ENCODE peak calls at places on chromosomes 4 and X, in four cellular contexts. One of them, this sample, is unnamed.

GRCh38 chr4:123750044-123750443 is 353.4 kb downstream of the SPRY1 start:
- DNase-seq in endothelial cell: no peak
- DNase-seq in mesothelial cell of epicardium: no peak
- DNase-seq in dorsolateral prefrontal cortex: no peak
- DNase-seq in this sample: no peak

GRCh38 chr4:118032691-118033090 is 1.6 kb upstream of the NDST3 start:
- DNase-seq in endothelial cell: no peak
- DNase-seq in mesothelial cell of epicardium: no peak
- DNase-seq in dorsolateral prefrontal cortex: peak
- DNase-seq in this sample: no peak

GRCh38 chrX:41192880-41193279 is 107.6 kb downstream of the USP9X start:
- DNase-seq in endothelial cell: no peak
- DNase-seq in mesothelial cell of epicardium: no peak
- DNase-seq in dorsolateral prefrontal cortex: no peak
- DNase-seq in this sample: no peak

GRCh38 chrX:5474282-5474681 is 754.4 kb downstream of the NLGN4X start:
- DNase-seq in endothelial cell: no peak
- DNase-seq in mesothelial cell of epicardium: no peak
- DNase-seq in dorsolateral prefrontal cortex: no peak
- DNase-seq in this sample: no peak

GRCh38 chrX:129932137-129932791 is 26.3 kb downstream of the UTP14A start:
- DNase-seq in endothelial cell: peak
- DNase-seq in mesothelial cell of epicardium: peak
- DNase-seq in dorsolateral prefrontal cortex: peak
- DNase-seq in this sample: peak

GRCh38 chr4:36053931-36054330 is 190.4 kb downstream of the ARAP2 start:
- DNase-seq in endothelial cell: no peak
- DNase-seq in mesothelial cell of epicardium: no peak
- DNase-seq in dorsolateral prefrontal cortex: no peak
- DNase-seq in this sample: no peak

GRCh38 chr4:14524236-14524635 is 478.0 kb upstream of the CPEB2 start:
- DNase-seq in endothelial cell: no peak
- DNase-seq in mesothelial cell of epicardium: no peak
- DNase-seq in dorsolateral prefrontal cortex: no peak
- DNase-seq in this sample: no peak

GRCh38 chrX:106897259-106897658 is 5.9 kb downstream of the RIPPLY1 start:
- DNase-seq in endothelial cell: no peak
- DNase-seq in mesothelial cell of epicardium: no peak
- DNase-seq in dorsolateral prefrontal cortex: no peak
- DNase-seq in this sample: peak

GRCh38 chr4:126267689-126268088 is 952.9 kb downstream of the FAT4 start:
- DNase-seq in endothelial cell: no peak
- DNase-seq in mesothelial cell of epicardium: no peak
- DNase-seq in dorsolateral prefrontal cortex: no peak
- DNase-seq in this sample: no peak

GRCh38 chrX:39492495-39493162 is 605.1 kb downstream of the BCOR start:
- DNase-seq in endothelial cell: no peak
- DNase-seq in mesothelial cell of epicardium: no peak
- DNase-seq in dorsolateral prefrontal cortex: peak
- DNase-seq in this sample: no peak

GRCh38 chrX:106999002-106999975 is 723 bp downstream of the MORC4 start:
- DNase-seq in endothelial cell: peak
- DNase-seq in mesothelial cell of epicardium: no peak
- DNase-seq in dorsolateral prefrontal cortex: peak
- DNase-seq in this sample: peak

GRCh38 chr4:37977471-37978452 is 17.6 kb downstream of the PTTG2 start:
- DNase-seq in endothelial cell: peak
- DNase-seq in mesothelial cell of epicardium: no peak
- DNase-seq in dorsolateral prefrontal cortex: peak
- DNase-seq in this sample: peak

GRCh38 chr4:47074836-47075235 is 43.5 kb downstream of the GABRB1 start:
- DNase-seq in endothelial cell: no peak
- DNase-seq in mesothelial cell of epicardium: no peak
- DNase-seq in dorsolateral prefrontal cortex: no peak
- DNase-seq in this sample: no peak

GRCh38 chrX:133323450-133323849 is 91.8 kb downstream of the GPC4 start:
- DNase-seq in endothelial cell: no peak
- DNase-seq in mesothelial cell of epicardium: no peak
- DNase-seq in dorsolateral prefrontal cortex: no peak
- DNase-seq in this sample: no peak

GRCh38 chr4:60746172-60746571 is 454.0 kb upstream of the ADGRL3 start:
- DNase-seq in endothelial cell: no peak
- DNase-seq in mesothelial cell of epicardium: no peak
- DNase-seq in dorsolateral prefrontal cortex: no peak
- DNase-seq in this sample: no peak

GRCh38 chr4:60743654-60744053 is 456.5 kb upstream of the ADGRL3 start:
- DNase-seq in endothelial cell: no peak
- DNase-seq in mesothelial cell of epicardium: no peak
- DNase-seq in dorsolateral prefrontal cortex: no peak
- DNase-seq in this sample: no peak

GRCh38 chr4:60744767-60745166 is 455.4 kb upstream of the ADGRL3 start:
- DNase-seq in endothelial cell: no peak
- DNase-seq in mesothelial cell of epicardium: no peak
- DNase-seq in dorsolateral prefrontal cortex: no peak
- DNase-seq in this sample: peak
- TF ChIP-seq CTCF in endothelial cell: no peak
- TF ChIP-seq CTCF in mesothelial cell of epicardium: no peak
- TF ChIP-seq CTCF in dorsolateral prefrontal cortex: no peak
- TF ChIP-seq CTCF in this sample: peak

GRCh38 chr4:3849140-3849539 is 83.0 kb downstream of the ADRA2C start:
- DNase-seq in endothelial cell: no peak
- DNase-seq in mesothelial cell of epicardium: no peak
- DNase-seq in dorsolateral prefrontal cortex: no peak
- DNase-seq in this sample: no peak

GRCh38 chr4:3847211-3847940 is 81.2 kb downstream of the ADRA2C start:
- DNase-seq in endothelial cell: no peak
- DNase-seq in mesothelial cell of epicardium: no peak
- DNase-seq in dorsolateral prefrontal cortex: no peak
- DNase-seq in this sample: no peak

GRCh38 chr4:3845744-3846429 is 79.7 kb downstream of the ADRA2C start:
- DNase-seq in endothelial cell: no peak
- DNase-seq in mesothelial cell of epicardium: no peak
- DNase-seq in dorsolateral prefrontal cortex: no peak
- DNase-seq in this sample: no peak

GRCh38 chr4:3848323-3848722 is 82.1 kb downstream of the ADRA2C start:
- DNase-seq in endothelial cell: no peak
- DNase-seq in mesothelial cell of epicardium: no peak
- DNase-seq in dorsolateral prefrontal cortex: no peak
- DNase-seq in this sample: no peak

GRCh38 chr4:3845094-3845743 is 79.0 kb downstream of the ADRA2C start:
- DNase-seq in endothelial cell: no peak
- DNase-seq in mesothelial cell of epicardium: no peak
- DNase-seq in dorsolateral prefrontal cortex: no peak
- DNase-seq in this sample: no peak
- TF ChIP-seq CTCF in endothelial cell: no peak
- TF ChIP-seq CTCF in mesothelial cell of epicardium: peak
- TF ChIP-seq CTCF in dorsolateral prefrontal cortex: no peak
- TF ChIP-seq CTCF in this sample: peak

GRCh38 chr4:153645183-153645582 is 38.9 kb upstream of the TLR2 start:
- DNase-seq in endothelial cell: no peak
- DNase-seq in mesothelial cell of epicardium: no peak
- DNase-seq in dorsolateral prefrontal cortex: no peak
- DNase-seq in this sample: no peak
- TF ChIP-seq CTCF in endothelial cell: peak
- TF ChIP-seq CTCF in mesothelial cell of epicardium: no peak
- TF ChIP-seq CTCF in dorsolateral prefrontal cortex: no peak
- TF ChIP-seq CTCF in this sample: peak

DNA sequence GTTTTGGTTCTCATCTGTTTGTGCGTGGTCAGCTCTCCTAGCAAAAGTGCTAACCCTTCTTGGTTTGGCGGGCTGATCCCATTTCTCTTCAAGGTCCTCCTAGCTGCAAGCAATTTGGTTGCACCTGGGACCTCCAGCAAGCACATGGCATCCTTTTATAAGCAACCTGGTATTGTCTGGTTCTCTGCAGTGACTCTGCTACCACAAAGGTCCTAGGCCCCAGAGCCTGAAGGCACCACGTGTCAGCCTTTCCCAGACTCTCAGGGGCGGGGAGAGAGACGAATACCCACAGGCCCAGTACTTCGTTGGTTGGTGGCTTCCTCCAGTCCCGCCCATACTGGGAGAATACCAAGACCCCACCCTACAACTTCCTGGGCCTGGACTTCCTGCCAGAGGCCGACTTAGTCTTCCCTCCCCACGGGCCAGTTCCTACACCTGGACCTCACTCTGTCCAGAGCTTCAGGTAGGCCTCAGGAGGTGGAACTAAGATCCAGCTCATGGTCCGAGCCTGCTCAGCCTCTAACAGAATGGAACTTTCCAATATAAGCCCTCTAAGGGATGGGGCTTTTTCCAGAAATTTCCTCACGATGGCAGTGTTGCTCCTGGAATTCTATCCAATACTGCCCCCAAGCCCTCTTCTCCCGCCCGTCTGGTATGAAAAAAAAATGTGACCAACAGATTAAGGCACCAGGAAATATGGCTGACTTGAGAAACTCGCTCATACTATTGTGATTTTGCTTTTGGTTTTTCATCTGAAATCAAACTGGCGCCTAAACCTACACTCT is 192.5 kb upstream of the STK26 start:
- DNase-seq in endothelial cell: peak
- DNase-seq in mesothelial cell of epicardium: peak
- DNase-seq in dorsolateral prefrontal cortex: peak
- DNase-seq in this sample: peak
- TF ChIP-seq CTCF in endothelial cell: no peak
- TF ChIP-seq CTCF in mesothelial cell of epicardium: peak
- TF ChIP-seq CTCF in dorsolateral prefrontal cortex: peak
- TF ChIP-seq CTCF in this sample: peak

DNA sequence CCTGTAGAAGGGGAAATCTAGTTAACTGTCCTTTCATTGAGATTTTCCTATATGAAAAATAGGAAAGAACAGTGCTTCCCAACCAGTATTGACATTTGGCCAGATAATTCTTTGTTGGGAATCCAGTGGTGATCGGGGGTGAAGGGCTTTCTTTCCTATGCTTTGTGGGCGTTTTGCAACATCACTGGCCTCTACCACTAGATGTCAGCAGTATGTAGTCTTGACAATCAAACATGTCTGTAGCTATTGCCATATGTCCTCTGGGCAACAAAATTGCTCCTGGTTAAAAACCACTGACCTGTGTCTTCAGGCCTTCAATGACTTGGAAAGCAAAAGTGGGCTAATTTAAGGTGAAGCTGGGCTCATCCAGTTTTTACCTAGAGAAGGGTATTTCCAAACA is 658.5 kb downstream of the DACH2 start:
- DNase-seq in endothelial cell: peak
- DNase-seq in mesothelial cell of epicardium: no peak
- DNase-seq in dorsolateral prefrontal cortex: no peak
- DNase-seq in this sample: no peak
- TF ChIP-seq CTCF in endothelial cell: no peak
- TF ChIP-seq CTCF in mesothelial cell of epicardium: no peak
- TF ChIP-seq CTCF in dorsolateral prefrontal cortex: peak
- TF ChIP-seq CTCF in this sample: peak